ENCODE peak calls at places on chromosomes 12 and 14, in ten cellular contexts. E, W, R, S, Z, X, D, O, J and N are unnamed samples.

GRCh38 chr12:22321620-22322019 is 12.9 kb downstream of the ST8SIA1 start:
- DNase-seq in D (peak), O (peak), Z (no peak), E (peak), J (no peak), W (peak), X (peak), R (no peak), S (no peak), N (peak)

GRCh38 chr12:122849352-122850047 is 14.2 kb downstream of the HIP1R start:
- DNase-seq in D (no peak), J (no peak), R (no peak), X (no peak), S (peak), Z (no peak), W (no peak), E (no peak), O (no peak), N (no peak)

GRCh38 chr14:100873083-100873482 is 30.4 kb downstream of the RTL1 start:
- DNase-seq in R (no peak), S (no peak), X (no peak), O (no peak), E (no peak), W (no peak), D (no peak), J (no peak), Z (no peak), N (no peak)

GRCh38 chr14:63045612-63046320 is 508 bp upstream of the KCNH5 start:
- DNase-seq in X (peak), W (no peak), D (peak), E (no peak), Z (no peak), O (peak), S (peak), J (no peak), R (no peak), N (peak)

GRCh38 chr14:63421919-63422318 is 103.2 kb upstream of the GPHB5 start:
- DNase-seq in J (no peak), E (no peak), R (no peak), W (no peak), X (no peak), D (no peak), S (no peak), Z (no peak), O (no peak), N (no peak)

GRCh38 chr12:6056406-6057211 is 67.9 kb downstream of the VWF start:
- DNase-seq in S (no peak), X (no peak), Z (no peak), R (no peak), W (peak), J (no peak), D (no peak), E (peak), O (peak), N (no peak)

GRCh38 chr12:52873832-52874572 is 25.2 kb upstream of the KRT78 start:
- DNase-seq in Z (peak), E (peak), S (no peak), J (peak), R (no peak), W (peak), O (peak), X (peak), D (peak), N (peak)

GRCh38 chr14:58864751-58865519 is 227.2 kb downstream of the DACT1 start:
- DNase-seq in W (no peak), O (no peak), D (peak), X (peak), S (peak), Z (no peak), E (no peak), R (no peak), J (no peak), N (peak)

GRCh38 chr12:113766133-113766879 is 199.8 kb downstream of the RBM19 start:
- DNase-seq in E (no peak), Z (no peak), S (no peak), D (no peak), X (no peak), W (no peak), R (no peak), J (no peak), O (peak), N (no peak)

GRCh38 chr12:12439636-12440035 is 82.8 kb downstream of the BORCS5 start:
- DNase-seq in Z (no peak), E (peak), R (peak), W (peak), X (peak), O (no peak), S (no peak), J (no peak), D (peak), N (peak)

GRCh38 chr12:100290016-100290415 is 23.0 kb downstream of the SCYL2 start:
- DNase-seq in Z (no peak), O (no peak), S (no peak), W (no peak), J (no peak), X (no peak), R (no peak), E (no peak), D (no peak), N (no peak)

GRCh38 chr12:92987846-92988621 is 58.9 kb upstream of the EEA1 start:
- DNase-seq in J (no peak), X (no peak), Z (no peak), S (no peak), D (no peak), W (peak), O (peak), E (peak), R (no peak), N (no peak)

GRCh38 chr12:53381739-53382630 is 2.0 kb downstream of the SP1 start:
- DNase-seq in S (peak), R (no peak), X (peak), J (peak), O (peak), W (peak), D (peak), Z (peak), E (peak), N (peak)

GRCh38 chr12:68406134-68406576 is 74.0 kb upstream of the MDM1 start:
- DNase-seq in R (no peak), X (peak), Z (peak), D (peak), O (peak), J (peak), E (peak), W (no peak), S (peak), N (peak)

DNA sequence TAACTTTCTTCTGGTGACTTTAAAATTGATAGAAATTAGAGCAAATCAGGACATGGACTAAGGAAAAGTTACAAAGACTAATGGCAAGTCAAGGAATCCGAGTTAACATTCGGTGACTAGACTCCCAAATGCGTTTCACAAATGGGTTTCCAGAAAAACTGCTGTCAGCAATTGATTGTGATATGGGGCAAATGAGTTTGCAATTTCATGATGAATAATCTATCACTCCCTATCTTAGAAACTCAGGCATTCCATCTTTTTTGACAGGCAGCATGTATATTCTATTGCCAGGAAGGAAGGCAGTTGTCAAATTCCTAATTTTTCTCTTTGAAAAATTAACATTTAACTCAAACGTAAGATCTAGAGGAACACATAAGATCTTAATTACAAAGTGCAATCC is 40.5 kb upstream of the PLXNC1 start:
- DNase-seq in R (no peak), D (no peak), W (no peak), S (no peak), X (no peak), O (no peak), Z (no peak), E (no peak), J (no peak), N (no peak)
- TF ChIP-seq CTCF in R (no peak), D (no peak), W (no peak), S (no peak), X (no peak), O (no peak), Z (no peak), E (no peak), J (no peak), N (no peak)

GRCh38 chr14:98140862-98141261 is 1131.1 kb downstream of the BCL11B start:
- DNase-seq in O (no peak), R (no peak), W (no peak), X (no peak), Z (no peak), J (no peak), D (no peak), S (no peak), E (no peak), N (no peak)

GRCh38 chr14:98136019-98136418 is 1136.0 kb downstream of the BCL11B start:
- DNase-seq in X (no peak), O (no peak), E (no peak), W (peak), S (no peak), D (no peak), R (no peak), J (no peak), Z (no peak), N (no peak)

GRCh38 chr14:98136420-98136819 is 1135.6 kb downstream of the BCL11B start:
- DNase-seq in X (no peak), W (peak), D (no peak), E (no peak), J (no peak), O (no peak), S (no peak), Z (no peak), R (no peak), N (no peak)

GRCh38 chr14:98137626-98138025 is 1134.4 kb downstream of the BCL11B start:
- DNase-seq in W (no peak), Z (no peak), X (no peak), J (no peak), D (no peak), S (no peak), E (no peak), O (no peak), R (no peak), N (no peak)

GRCh38 chr14:98138666-98139065 is 1133.3 kb downstream of the BCL11B start:
- DNase-seq in O (peak), J (peak), D (peak), S (peak), R (no peak), Z (no peak), E (peak), W (peak), X (peak), N (peak)
- TF ChIP-seq CTCF in O (peak), J (peak), D (peak), S (peak), R (peak), Z (peak), E (peak), W (peak), X (no peak), N (no peak)

DNA sequence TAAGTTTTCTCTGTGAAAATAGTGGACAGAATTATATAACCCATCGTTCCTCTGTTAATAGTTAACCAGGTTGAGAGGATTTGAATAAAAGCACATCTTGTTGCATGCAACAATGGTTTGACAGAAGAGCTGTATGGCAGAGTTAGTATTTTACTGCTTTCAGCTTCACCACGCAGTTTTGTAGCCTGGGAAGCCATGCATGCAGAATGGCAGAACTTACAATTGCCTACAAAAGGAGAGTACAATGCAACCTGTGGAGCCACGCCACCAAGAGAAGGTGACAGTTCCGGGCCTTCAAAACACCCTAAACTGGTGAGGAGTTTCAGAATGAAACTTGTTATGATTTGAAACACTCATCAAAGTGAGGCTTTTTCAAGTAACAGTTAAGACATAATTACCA is 158.9 kb downstream of the EGLN3 start:
- DNase-seq in R (no peak), E (no peak), S (no peak), O (peak), X (no peak), D (no peak), J (no peak), W (no peak), Z (no peak), N (no peak)
- TF ChIP-seq CTCF in R (no peak), E (no peak), S (no peak), O (no peak), X (no peak), D (no peak), J (no peak), W (no peak), Z (no peak), N (no peak)

GRCh38 chr14:22226381-22226780 is 362.6 kb downstream of the DAD1 start:
- DNase-seq in D (no peak), Z (peak), E (peak), S (no peak), R (no peak), O (peak), W (peak), J (no peak), X (peak), N (no peak)
- TF ChIP-seq CTCF in D (peak), Z (peak), E (peak), S (no peak), R (peak), O (peak), W (no peak), J (no peak), X (no peak), N (no peak)

DNA sequence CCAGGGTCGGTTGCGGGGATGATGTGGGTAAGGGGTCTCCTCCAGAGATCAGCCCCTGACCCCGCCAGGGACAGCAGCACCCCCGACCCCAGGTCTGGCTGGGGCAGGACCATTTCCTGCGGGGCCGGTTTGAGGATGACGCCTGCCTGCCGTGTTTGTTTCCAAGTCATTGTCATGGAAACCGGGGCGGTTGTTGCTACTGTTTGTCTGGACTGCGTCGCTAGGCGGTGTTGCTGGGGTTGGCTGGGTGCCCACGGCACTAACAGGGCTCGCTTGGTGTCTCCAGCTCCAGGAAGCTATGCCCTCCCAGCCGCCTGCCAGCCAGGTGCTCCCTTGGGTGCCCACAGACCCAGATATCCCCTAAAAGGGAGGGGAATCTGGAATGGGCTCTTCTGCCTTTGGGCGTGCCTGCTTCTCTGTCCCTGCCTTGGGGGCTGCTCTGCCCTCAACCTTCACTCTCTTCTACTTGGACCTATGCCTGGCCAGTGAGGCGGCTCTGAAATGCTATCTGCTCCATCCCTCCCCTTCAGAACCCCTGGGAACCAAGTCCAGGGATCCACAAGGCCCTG is 4.7 kb upstream of the CRIP1 start:
- DNase-seq in S (peak), E (peak), O (peak), X (peak), D (peak), Z (peak), R (no peak), W (peak), J (peak), N (peak)
- TF ChIP-seq CTCF in S (peak), E (no peak), O (no peak), X (peak), D (peak), Z (no peak), R (no peak), W (no peak), J (no peak), N (no peak)

DNA sequence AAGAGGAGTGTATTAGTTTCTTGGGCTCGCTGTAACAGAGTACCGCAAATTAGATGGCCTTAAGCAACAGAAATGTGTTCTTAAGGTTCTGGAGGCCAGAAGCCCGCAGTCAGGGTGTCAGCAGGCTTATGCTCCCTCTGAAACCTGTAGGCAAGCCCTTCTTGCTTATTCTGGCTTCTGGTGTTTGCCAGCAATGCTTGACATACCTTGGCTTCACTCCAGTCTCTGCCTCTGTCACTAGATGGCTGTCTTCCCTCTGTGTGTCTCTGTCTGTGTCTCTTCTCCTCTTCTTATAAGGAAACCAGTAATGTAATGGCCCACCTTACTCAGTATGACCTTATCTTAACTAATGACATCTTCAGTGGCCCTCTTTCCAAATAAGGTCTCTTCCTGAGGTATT is 85.1 kb downstream of the DERA start:
- DNase-seq in S (no peak), X (peak), O (no peak), R (no peak), E (peak), J (no peak), Z (no peak), W (no peak), D (peak), N (peak)
- TF ChIP-seq CTCF in S (no peak), X (peak), O (peak), R (no peak), E (no peak), J (no peak), Z (no peak), W (no peak), D (peak), N (no peak)

DNA sequence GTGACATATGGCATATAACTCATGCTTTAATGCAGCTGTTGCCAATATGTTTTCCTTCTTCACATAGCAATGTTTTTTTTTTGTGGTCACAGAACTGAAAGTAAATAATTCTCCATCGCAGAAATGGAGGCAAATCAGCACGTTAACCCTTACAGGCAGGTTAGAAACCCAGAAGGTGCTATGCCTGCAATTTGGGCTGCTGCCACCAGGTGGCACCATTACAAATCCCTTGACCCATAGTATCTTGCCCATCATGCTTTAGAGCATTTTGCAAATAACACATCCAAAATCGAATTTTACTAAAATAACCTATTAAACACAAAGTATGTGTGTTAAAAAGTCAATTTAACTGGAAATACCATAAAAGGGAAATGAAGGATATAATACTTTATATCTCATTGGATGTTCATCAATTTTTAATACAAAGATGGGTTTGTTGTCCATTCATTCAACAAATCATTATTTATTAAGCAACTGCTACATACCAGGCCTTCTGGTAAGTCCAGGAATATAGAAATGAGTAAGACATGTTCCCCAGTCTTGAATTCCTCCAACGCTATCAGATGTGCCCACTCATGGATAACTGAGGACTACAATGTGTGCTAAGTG is 340.1 kb downstream of the GLT1D1 start:
- DNase-seq in D (peak), J (no peak), E (peak), X (no peak), Z (no peak), S (no peak), R (no peak), O (peak), W (peak), N (no peak)
- TF ChIP-seq CTCF in D (peak), J (no peak), E (peak), X (peak), Z (peak), S (peak), R (peak), O (peak), W (peak), N (peak)